ENCODE peak calls at places on chromosome 21, in nine cellular contexts. One of them, this sample, is unnamed.

GRCh38 chr21:14876464-14876863 is 188.3 kb downstream of the NRIP1 start:
- DNase-seq in foreskin fibroblast: no peak
- DNase-seq in uterus: no peak
- DNase-seq in GM23338: no peak
- DNase-seq in tibial artery: no peak
- DNase-seq in HFF-Myc: no peak
- DNase-seq in astrocyte of the spinal cord: no peak
- DNase-seq in lower leg skin: no peak
- DNase-seq in brain microvascular endothelial cell: no peak
- DNase-seq in this sample: no peak

GRCh38 chr21:37737497-37737896 is 178.8 kb downstream of the KCNJ6 start:
- DNase-seq in foreskin fibroblast: no peak
- DNase-seq in uterus: no peak
- DNase-seq in GM23338: no peak
- DNase-seq in tibial artery: no peak
- DNase-seq in HFF-Myc: no peak
- DNase-seq in astrocyte of the spinal cord: no peak
- DNase-seq in lower leg skin: no peak
- DNase-seq in brain microvascular endothelial cell: no peak
- DNase-seq in this sample: no peak

GRCh38 chr21:35257413-35257812 is 208.3 kb upstream of the RUNX1 start:
- DNase-seq in foreskin fibroblast: peak
- DNase-seq in uterus: peak
- DNase-seq in GM23338: no peak
- DNase-seq in tibial artery: peak
- DNase-seq in HFF-Myc: peak
- DNase-seq in astrocyte of the spinal cord: peak
- DNase-seq in lower leg skin: peak
- DNase-seq in brain microvascular endothelial cell: peak
- DNase-seq in this sample: peak

GRCh38 chr21:17673261-17674020 is 60.7 kb upstream of the BTG3 start:
- DNase-seq in foreskin fibroblast: no peak
- DNase-seq in uterus: no peak
- DNase-seq in GM23338: peak
- DNase-seq in tibial artery: no peak
- DNase-seq in HFF-Myc: peak
- DNase-seq in astrocyte of the spinal cord: no peak
- DNase-seq in lower leg skin: no peak
- DNase-seq in brain microvascular endothelial cell: no peak
- DNase-seq in this sample: peak

GRCh38 chr21:40587786-40588353 is 259.1 kb downstream of the DSCAM start:
- DNase-seq in foreskin fibroblast: no peak
- DNase-seq in uterus: no peak
- DNase-seq in GM23338: no peak
- DNase-seq in tibial artery: no peak
- DNase-seq in HFF-Myc: no peak
- DNase-seq in astrocyte of the spinal cord: no peak
- DNase-seq in lower leg skin: no peak
- DNase-seq in brain microvascular endothelial cell: no peak
- DNase-seq in this sample: no peak

GRCh38 chr21:27480841-27481261 is 514.0 kb upstream of the ADAMTS5 start:
- DNase-seq in foreskin fibroblast: peak
- DNase-seq in uterus: no peak
- DNase-seq in GM23338: no peak
- DNase-seq in tibial artery: no peak
- DNase-seq in HFF-Myc: no peak
- DNase-seq in astrocyte of the spinal cord: peak
- DNase-seq in lower leg skin: no peak
- DNase-seq in brain microvascular endothelial cell: peak
- DNase-seq in this sample: peak

GRCh38 chr21:35829014-35829525 is 231.3 kb downstream of the SETD4 start:
- DNase-seq in foreskin fibroblast: no peak
- DNase-seq in uterus: no peak
- DNase-seq in GM23338: peak
- DNase-seq in tibial artery: no peak
- DNase-seq in HFF-Myc: no peak
- DNase-seq in astrocyte of the spinal cord: no peak
- DNase-seq in lower leg skin: no peak
- DNase-seq in brain microvascular endothelial cell: no peak
- DNase-seq in this sample: no peak

GRCh38 chr21:35366348-35367085 is 317.4 kb upstream of the RUNX1 start:
- DNase-seq in foreskin fibroblast: peak
- DNase-seq in uterus: peak
- DNase-seq in GM23338: no peak
- DNase-seq in tibial artery: peak
- DNase-seq in HFF-Myc: no peak
- DNase-seq in astrocyte of the spinal cord: peak
- DNase-seq in lower leg skin: peak
- DNase-seq in brain microvascular endothelial cell: peak
- DNase-seq in this sample: no peak

GRCh38 chr21:42562816-42563215 is 49.2 kb downstream of the SLC37A1 start:
- DNase-seq in foreskin fibroblast: no peak
- DNase-seq in uterus: peak
- DNase-seq in GM23338: no peak
- DNase-seq in tibial artery: peak
- DNase-seq in HFF-Myc: no peak
- DNase-seq in astrocyte of the spinal cord: no peak
- DNase-seq in lower leg skin: no peak
- DNase-seq in brain microvascular endothelial cell: no peak
- DNase-seq in this sample: no peak

GRCh38 chr21:39441502-39442475 is 3.8 kb downstream of the LCA5L start:
- DNase-seq in foreskin fibroblast: peak
- DNase-seq in uterus: no peak
- DNase-seq in GM23338: peak
- DNase-seq in tibial artery: no peak
- DNase-seq in HFF-Myc: no peak
- DNase-seq in astrocyte of the spinal cord: peak
- DNase-seq in lower leg skin: no peak
- DNase-seq in brain microvascular endothelial cell: peak
- DNase-seq in this sample: peak

GRCh38 chr21:37166733-37167132 is 93.7 kb downstream of the TTC3 start:
- DNase-seq in foreskin fibroblast: no peak
- DNase-seq in uterus: no peak
- DNase-seq in GM23338: peak
- DNase-seq in tibial artery: no peak
- DNase-seq in HFF-Myc: no peak
- DNase-seq in astrocyte of the spinal cord: no peak
- DNase-seq in lower leg skin: no peak
- DNase-seq in brain microvascular endothelial cell: no peak
- DNase-seq in this sample: peak

GRCh38 chr21:33334191-33334590 is 9.4 kb downstream of the IFNAR1 start:
- DNase-seq in foreskin fibroblast: no peak
- DNase-seq in uterus: no peak
- DNase-seq in GM23338: no peak
- DNase-seq in tibial artery: no peak
- DNase-seq in HFF-Myc: no peak
- DNase-seq in astrocyte of the spinal cord: no peak
- DNase-seq in lower leg skin: no peak
- DNase-seq in brain microvascular endothelial cell: no peak
- DNase-seq in this sample: no peak

GRCh38 chr21:35051287-35051818 is 2.3 kb upstream of the RUNX1 start:
- DNase-seq in foreskin fibroblast: peak
- DNase-seq in uterus: peak
- DNase-seq in GM23338: peak
- DNase-seq in tibial artery: peak
- DNase-seq in HFF-Myc: peak
- DNase-seq in astrocyte of the spinal cord: peak
- DNase-seq in lower leg skin: peak
- DNase-seq in brain microvascular endothelial cell: peak
- DNase-seq in this sample: peak

GRCh38 chr21:34640858-34641257 is 25.9 kb upstream of the RCAN1 start:
- DNase-seq in foreskin fibroblast: peak
- DNase-seq in uterus: no peak
- DNase-seq in GM23338: no peak
- DNase-seq in tibial artery: no peak
- DNase-seq in HFF-Myc: peak
- DNase-seq in astrocyte of the spinal cord: peak
- DNase-seq in lower leg skin: no peak
- DNase-seq in brain microvascular endothelial cell: peak
- DNase-seq in this sample: peak

DNA sequence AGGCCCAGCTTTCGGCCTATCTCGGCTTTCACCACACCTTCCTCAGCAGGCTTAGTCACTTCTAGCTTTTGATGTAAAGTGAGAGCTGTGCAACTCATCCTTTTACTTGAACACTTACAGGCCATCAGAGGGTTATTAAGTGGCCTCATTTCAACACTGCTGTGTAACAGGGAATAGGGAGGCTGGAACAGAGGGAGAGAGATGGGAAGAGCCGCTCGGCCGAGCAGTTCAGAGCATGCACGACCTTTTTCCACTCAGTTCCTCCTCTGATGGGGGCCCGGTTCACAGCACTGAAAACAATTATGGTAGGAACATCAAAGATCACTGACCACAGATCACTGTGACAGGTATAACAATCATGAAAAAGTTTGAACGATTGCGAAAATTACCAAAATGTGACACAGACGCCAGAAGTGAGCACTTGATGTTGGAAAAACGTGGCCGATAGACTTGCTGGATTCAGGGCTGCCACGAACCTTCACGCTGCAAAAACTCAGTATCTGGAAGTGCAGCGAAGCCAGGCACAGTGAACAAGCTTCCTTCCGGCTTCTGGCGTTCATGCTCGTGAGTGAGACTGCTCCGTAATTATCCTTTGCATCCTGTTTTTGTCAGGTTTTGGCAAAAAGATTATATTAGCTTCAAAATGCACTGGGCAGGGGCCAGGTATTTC is 28.6 kb downstream of the AGPAT3 start:
- DNase-seq in foreskin fibroblast: no peak
- DNase-seq in uterus: no peak
- DNase-seq in GM23338: no peak
- DNase-seq in tibial artery: no peak
- DNase-seq in HFF-Myc: no peak
- DNase-seq in astrocyte of the spinal cord: no peak
- DNase-seq in lower leg skin: no peak
- DNase-seq in brain microvascular endothelial cell: no peak
- DNase-seq in this sample: no peak
- H3K4me3 ChIP-seq in foreskin fibroblast: no peak
- H3K4me3 ChIP-seq in uterus: no peak
- H3K4me3 ChIP-seq in GM23338: no peak
- H3K4me3 ChIP-seq in tibial artery: no peak
- H3K4me3 ChIP-seq in HFF-Myc: no peak
- H3K4me3 ChIP-seq in astrocyte of the spinal cord: no peak
- H3K4me3 ChIP-seq in lower leg skin: no peak
- H3K4me3 ChIP-seq in brain microvascular endothelial cell: no peak
- H3K4me3 ChIP-seq in this sample: no peak

DNA sequence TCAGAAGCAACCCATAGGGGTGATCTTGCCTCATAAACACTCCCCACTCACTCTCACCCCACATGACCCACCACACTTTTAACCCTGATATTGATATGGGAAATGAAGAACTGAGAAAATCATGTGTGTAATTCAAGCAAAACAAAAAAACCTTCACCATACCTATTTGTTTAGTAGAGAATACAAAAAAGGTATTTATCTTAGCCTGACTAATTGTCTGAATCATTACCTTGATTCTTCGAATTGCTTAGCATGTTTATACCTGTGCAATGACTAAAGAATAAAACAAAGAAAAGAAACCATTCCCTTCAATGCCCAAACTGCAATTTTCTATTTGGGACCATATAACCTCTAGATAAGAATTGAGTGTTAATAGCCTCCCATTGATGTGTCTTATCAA is 1.8 kb downstream of the CLDN17 start:
- DNase-seq in foreskin fibroblast: no peak
- DNase-seq in uterus: no peak
- DNase-seq in GM23338: no peak
- DNase-seq in tibial artery: no peak
- DNase-seq in HFF-Myc: no peak
- DNase-seq in astrocyte of the spinal cord: no peak
- DNase-seq in lower leg skin: no peak
- DNase-seq in brain microvascular endothelial cell: no peak
- DNase-seq in this sample: no peak
- TF ChIP-seq CTCF in foreskin fibroblast: no peak
- TF ChIP-seq CTCF in uterus: no peak
- TF ChIP-seq CTCF in GM23338: no peak
- TF ChIP-seq CTCF in tibial artery: no peak
- TF ChIP-seq CTCF in HFF-Myc: no peak
- TF ChIP-seq CTCF in astrocyte of the spinal cord: no peak
- TF ChIP-seq CTCF in lower leg skin: no peak
- TF ChIP-seq CTCF in brain microvascular endothelial cell: no peak
- TF ChIP-seq CTCF in this sample: no peak

GRCh38 chr21:25607812-25608737 is 794 bp upstream of the MRPL39 start:
- DNase-seq in foreskin fibroblast: peak
- DNase-seq in uterus: peak
- DNase-seq in GM23338: peak
- DNase-seq in tibial artery: peak
- DNase-seq in HFF-Myc: peak
- DNase-seq in astrocyte of the spinal cord: peak
- DNase-seq in lower leg skin: peak
- DNase-seq in brain microvascular endothelial cell: peak
- DNase-seq in this sample: peak
- H3K4me3 ChIP-seq in foreskin fibroblast: peak
- H3K4me3 ChIP-seq in uterus: peak
- H3K4me3 ChIP-seq in GM23338: peak
- H3K4me3 ChIP-seq in tibial artery: peak
- H3K4me3 ChIP-seq in HFF-Myc: peak
- H3K4me3 ChIP-seq in astrocyte of the spinal cord: peak
- H3K4me3 ChIP-seq in lower leg skin: peak
- H3K4me3 ChIP-seq in brain microvascular endothelial cell: peak
- H3K4me3 ChIP-seq in this sample: peak

GRCh38 chr21:15893902-15894301 is 164.1 kb downstream of the USP25 start:
- DNase-seq in foreskin fibroblast: no peak
- DNase-seq in uterus: no peak
- DNase-seq in GM23338: peak
- DNase-seq in tibial artery: no peak
- DNase-seq in HFF-Myc: no peak
- DNase-seq in astrocyte of the spinal cord: no peak
- DNase-seq in lower leg skin: no peak
- DNase-seq in brain microvascular endothelial cell: no peak
- DNase-seq in this sample: no peak

GRCh38 chr21:15895142-15896106 is 165.6 kb downstream of the USP25 start:
- DNase-seq in foreskin fibroblast: no peak
- DNase-seq in uterus: no peak
- DNase-seq in GM23338: no peak
- DNase-seq in tibial artery: no peak
- DNase-seq in HFF-Myc: no peak
- DNase-seq in astrocyte of the spinal cord: peak
- DNase-seq in lower leg skin: no peak
- DNase-seq in brain microvascular endothelial cell: no peak
- DNase-seq in this sample: peak

GRCh38 chr21:15896501-15896900 is 166.7 kb downstream of the USP25 start:
- DNase-seq in foreskin fibroblast: no peak
- DNase-seq in uterus: no peak
- DNase-seq in GM23338: no peak
- DNase-seq in tibial artery: no peak
- DNase-seq in HFF-Myc: no peak
- DNase-seq in astrocyte of the spinal cord: no peak
- DNase-seq in lower leg skin: no peak
- DNase-seq in brain microvascular endothelial cell: no peak
- DNase-seq in this sample: no peak

DNA sequence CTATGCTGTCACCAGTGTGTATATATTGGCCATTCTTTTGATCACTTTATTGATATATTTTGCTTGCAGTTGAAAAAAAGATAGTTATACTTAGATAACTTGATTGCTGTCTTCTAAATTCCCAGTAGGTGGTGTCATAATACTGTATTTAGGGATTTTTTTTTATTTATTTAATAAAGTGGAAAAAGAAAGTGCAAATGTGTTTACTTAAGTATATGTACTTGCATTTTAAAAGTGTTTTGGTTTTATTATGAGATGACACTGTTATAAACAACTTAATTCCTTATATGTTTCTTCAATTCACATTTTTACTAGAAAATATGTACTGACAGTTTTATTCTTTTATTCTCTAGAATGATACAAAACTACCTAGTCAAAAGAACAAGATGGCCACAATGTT is 164.8 kb downstream of the USP25 start:
- DNase-seq in foreskin fibroblast: no peak
- DNase-seq in uterus: no peak
- DNase-seq in GM23338: no peak
- DNase-seq in tibial artery: no peak
- DNase-seq in HFF-Myc: no peak
- DNase-seq in astrocyte of the spinal cord: peak
- DNase-seq in lower leg skin: no peak
- DNase-seq in brain microvascular endothelial cell: no peak
- DNase-seq in this sample: peak
- TF ChIP-seq CTCF in foreskin fibroblast: peak
- TF ChIP-seq CTCF in uterus: peak
- TF ChIP-seq CTCF in GM23338: peak
- TF ChIP-seq CTCF in tibial artery: peak
- TF ChIP-seq CTCF in HFF-Myc: peak
- TF ChIP-seq CTCF in astrocyte of the spinal cord: peak
- TF ChIP-seq CTCF in lower leg skin: no peak
- TF ChIP-seq CTCF in brain microvascular endothelial cell: no peak
- TF ChIP-seq CTCF in this sample: no peak